ENCODE peak calls at places on chromosomes 11 and 22, in five cellular contexts. One of them, this sample, is unnamed.
A peak's percentile ranks its signal among the peaks of the same experiment; 100 is the strongest.

GRCh38 chr22:38291201-38291777 is 18.5 kb upstream of the TMEM184B start:
- DNase-seq in pancreas: no peak
- DNase-seq in PC-3: no peak
- DNase-seq in coronary artery: no peak
- DNase-seq in uterus: no peak
- DNase-seq in this sample: no peak

GRCh38 chr11:46916669-46917108 is 1.7 kb downstream of the LRP4 start:
- DNase-seq in pancreas: peak; percentile 47
- DNase-seq in PC-3: no peak
- DNase-seq in coronary artery: no peak
- DNase-seq in uterus: peak; percentile 63
- DNase-seq in this sample: peak; percentile 96

GRCh38 chr22:30266445-30267381 is at the start of gene OSM:
- DNase-seq in pancreas: peak; percentile 56
- DNase-seq in PC-3: no peak
- DNase-seq in coronary artery: no peak
- DNase-seq in uterus: no peak
- DNase-seq in this sample: no peak

GRCh38 chr11:86091566-86091965 is 22.7 kb upstream of the PICALM start:
- DNase-seq in pancreas: no peak
- DNase-seq in PC-3: no peak
- DNase-seq in coronary artery: peak; percentile 84
- DNase-seq in uterus: no peak
- DNase-seq in this sample: no peak

GRCh38 chr11:118914178-118914918 is 11.4 kb downstream of the BCL9L start:
- DNase-seq in pancreas: peak; percentile 64
- DNase-seq in PC-3: peak; percentile 75
- DNase-seq in coronary artery: peak; percentile 72
- DNase-seq in uterus: peak; percentile 41
- DNase-seq in this sample: peak; percentile 60

GRCh38 chr11:123301696-123302400 is 106.8 kb upstream of the CLMP start:
- DNase-seq in pancreas: peak; percentile 33
- DNase-seq in PC-3: peak; percentile 72
- DNase-seq in coronary artery: no peak
- DNase-seq in uterus: peak; percentile 19
- DNase-seq in this sample: peak; percentile 79

GRCh38 chr22:33082221-33082620 is 24.0 kb upstream of the SYN3 start:
- DNase-seq in pancreas: no peak
- DNase-seq in PC-3: no peak
- DNase-seq in coronary artery: no peak
- DNase-seq in uterus: no peak
- DNase-seq in this sample: no peak

GRCh38 chr11:15819679-15820286 is 536.6 kb downstream of the SOX6 start:
- DNase-seq in pancreas: peak; percentile 77
- DNase-seq in PC-3: peak; percentile 52
- DNase-seq in coronary artery: no peak
- DNase-seq in uterus: no peak
- DNase-seq in this sample: peak; percentile 58

GRCh38 chr11:90134420-90135003 is at the start of gene NAALAD2:
- DNase-seq in pancreas: peak; percentile 16
- DNase-seq in PC-3: no peak
- DNase-seq in coronary artery: no peak
- DNase-seq in uterus: peak; percentile 35
- DNase-seq in this sample: peak; percentile 70

GRCh38 chr11:120205596-120206161 is 5.2 kb upstream of the OAF start:
- DNase-seq in pancreas: no peak
- DNase-seq in PC-3: peak; percentile 64
- DNase-seq in coronary artery: no peak
- DNase-seq in uterus: no peak
- DNase-seq in this sample: no peak

GRCh38 chr11:43738600-43739409 is 58.3 kb downstream of the HSD17B12 start:
- DNase-seq in pancreas: peak; percentile 23
- DNase-seq in PC-3: peak; percentile 85
- DNase-seq in coronary artery: no peak
- DNase-seq in uterus: peak; percentile 11
- DNase-seq in this sample: peak; percentile 90

GRCh38 chr11:128549256-128549944 is 38.0 kb downstream of the ETS1 start:
- DNase-seq in pancreas: peak; percentile 31
- DNase-seq in PC-3: no peak
- DNase-seq in coronary artery: no peak
- DNase-seq in uterus: peak; percentile 75
- DNase-seq in this sample: no peak

GRCh38 chr11:66743271-66743968 is 14.4 kb upstream of the SPTBN2 start:
- DNase-seq in pancreas: peak; percentile 38
- DNase-seq in PC-3: peak; percentile 99
- DNase-seq in coronary artery: no peak
- DNase-seq in uterus: no peak
- DNase-seq in this sample: no peak
- H3K4me3 ChIP-seq in pancreas: peak overlapping the region; percentile 83
- H3K4me3 ChIP-seq in PC-3: peak overlapping the region; percentile 77
- H3K4me3 ChIP-seq in coronary artery: peak overlapping the region; percentile 93
- H3K4me3 ChIP-seq in uterus: no peak overlapping the region
- H3K4me3 ChIP-seq in this sample: peak overlapping the region; percentile 97

GRCh38 chr11:45180158-45180887 is 33.9 kb downstream of the PRDM11 start:
- DNase-seq in pancreas: peak; percentile 60
- DNase-seq in PC-3: peak; percentile 56
- DNase-seq in coronary artery: no peak
- DNase-seq in uterus: peak; percentile 53
- DNase-seq in this sample: peak; percentile 70
- TF ChIP-seq CTCF in pancreas: no peak
- TF ChIP-seq CTCF in PC-3: peak; percentile 51
- TF ChIP-seq CTCF in coronary artery: peak; percentile 27
- TF ChIP-seq CTCF in uterus: peak; percentile 37
- TF ChIP-seq CTCF in this sample: peak; percentile 52

DNA sequence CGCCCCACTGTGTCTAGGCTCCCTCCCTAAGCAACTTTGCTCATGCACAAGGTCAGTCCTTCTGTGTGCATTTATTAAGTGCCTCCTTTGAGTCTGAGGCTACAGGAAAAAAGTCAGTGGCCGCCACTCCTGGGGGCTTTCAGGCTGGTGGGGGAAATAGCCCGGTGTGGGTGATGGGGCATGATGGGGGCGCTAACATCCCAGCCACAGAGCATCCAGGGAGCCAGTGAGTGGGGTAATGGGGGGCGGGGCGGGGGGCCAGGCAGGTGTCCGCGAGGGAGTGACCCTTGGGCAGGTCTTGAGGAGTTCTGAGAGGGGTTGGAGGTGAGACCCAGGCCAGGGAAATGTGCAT is 10.0 kb upstream of the EHD1 start:
- DNase-seq in pancreas: no peak
- DNase-seq in PC-3: no peak
- DNase-seq in coronary artery: no peak
- DNase-seq in uterus: no peak
- DNase-seq in this sample: no peak
- H3K27ac ChIP-seq in pancreas: peak overlapping the region; percentile 45
- H3K27ac ChIP-seq in PC-3: no peak overlapping the region
- H3K27ac ChIP-seq in coronary artery: no peak overlapping the region
- H3K27ac ChIP-seq in uterus: peak overlapping the region; percentile 62
- H3K27ac ChIP-seq in this sample: no peak overlapping the region

DNA sequence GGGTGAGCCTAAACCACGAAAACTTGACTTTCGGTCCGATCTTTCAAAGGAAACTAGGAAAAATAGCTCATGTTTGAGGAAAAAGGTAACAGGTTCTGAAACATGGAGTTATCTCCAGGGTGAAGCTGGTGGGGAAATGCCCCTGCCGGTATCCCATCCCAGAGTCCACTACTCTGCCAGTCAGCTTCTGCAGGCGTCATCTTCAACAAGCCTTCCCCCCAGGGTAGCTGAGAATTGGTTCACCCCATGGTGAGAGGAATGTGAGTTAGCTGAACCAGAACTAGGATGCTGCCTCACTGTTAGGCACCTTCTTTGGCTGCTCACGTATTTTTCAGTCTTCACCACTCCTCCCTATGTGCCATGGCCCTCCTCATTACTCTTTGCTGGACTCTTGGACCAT is 1.1 kb downstream of the GVQW3 start:
- DNase-seq in pancreas: no peak
- DNase-seq in PC-3: no peak
- DNase-seq in coronary artery: no peak
- DNase-seq in uterus: no peak
- DNase-seq in this sample: peak; percentile 26
- H3K4me3 ChIP-seq in pancreas: peak overlapping the region; percentile 97
- H3K4me3 ChIP-seq in PC-3: peak overlapping the region; percentile 73
- H3K4me3 ChIP-seq in coronary artery: no peak overlapping the region
- H3K4me3 ChIP-seq in uterus: no peak overlapping the region
- H3K4me3 ChIP-seq in this sample: peak overlapping the region; percentile 89

DNA sequence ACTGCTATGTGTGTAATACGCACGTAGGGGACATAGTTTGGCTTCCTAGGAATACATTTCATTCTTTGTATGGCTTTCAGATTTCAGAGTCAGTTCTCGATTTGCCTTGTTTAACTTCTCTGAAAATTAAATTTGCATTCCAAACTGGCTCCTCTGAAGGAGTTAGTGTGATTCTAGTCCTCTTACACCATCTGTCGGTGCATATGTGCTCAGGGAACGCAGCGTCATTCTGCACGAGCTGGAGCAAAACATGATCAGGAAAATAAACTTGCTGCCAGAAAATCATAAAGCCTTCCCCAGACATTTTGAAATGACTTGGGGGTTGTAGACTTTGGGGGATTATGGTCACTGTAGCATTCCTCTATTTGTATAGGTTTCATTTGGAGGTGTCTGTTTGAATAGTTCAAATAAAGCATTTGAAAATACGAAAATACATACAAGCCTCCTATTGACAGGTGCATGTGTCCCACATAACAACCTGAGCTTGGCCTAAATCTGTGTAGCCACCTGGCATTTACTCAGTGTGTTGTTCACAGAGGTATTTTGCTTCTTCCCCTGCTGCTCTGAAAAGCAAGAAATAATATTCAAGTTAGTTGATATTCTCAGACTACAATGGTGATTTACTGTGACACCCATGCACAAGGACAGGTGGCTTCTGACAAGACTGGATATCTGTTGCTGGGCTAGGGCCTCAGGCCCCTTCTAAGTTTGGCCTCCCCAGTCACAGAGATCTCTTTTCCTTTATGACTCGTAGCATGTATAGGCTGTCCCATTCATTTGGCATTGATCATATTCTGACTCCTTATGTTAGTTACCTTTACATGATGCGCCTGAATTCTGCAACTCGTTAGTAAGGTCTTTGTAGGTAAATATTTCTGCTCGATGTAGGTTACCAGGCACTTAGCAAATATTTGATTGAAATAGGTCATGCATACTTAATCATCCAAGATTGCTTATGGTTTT is 81.6 kb upstream of the SORL1-AS1 start:
- DNase-seq in pancreas: no peak
- DNase-seq in PC-3: peak; percentile 62
- DNase-seq in coronary artery: no peak
- DNase-seq in uterus: no peak
- DNase-seq in this sample: peak; percentile 52
- TF ChIP-seq CTCF in pancreas: no peak
- TF ChIP-seq CTCF in PC-3: peak; percentile 52
- TF ChIP-seq CTCF in coronary artery: peak; percentile 30
- TF ChIP-seq CTCF in uterus: peak; percentile 34
- TF ChIP-seq CTCF in this sample: peak; percentile 69

DNA sequence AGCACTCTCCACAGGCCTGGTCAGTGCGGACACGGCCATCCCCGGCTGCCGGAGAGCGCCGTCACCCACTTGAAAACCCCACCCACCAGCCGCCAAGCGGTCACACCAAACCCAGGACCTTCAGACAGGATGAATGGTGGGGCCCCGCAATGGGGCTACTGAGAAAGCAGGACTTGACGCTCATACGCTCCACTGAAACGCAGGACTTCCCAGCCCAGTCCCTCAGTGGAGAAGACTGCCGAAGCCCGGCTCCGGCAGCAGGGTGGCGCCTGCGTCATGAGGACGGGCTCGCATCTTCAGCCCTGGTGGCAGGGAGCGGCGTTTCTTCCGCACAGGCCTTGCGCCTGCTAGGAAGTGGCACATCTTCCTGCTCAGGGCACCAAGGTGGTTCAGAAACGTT is 15.3 kb upstream of the PHLDA2 start:
- DNase-seq in pancreas: no peak
- DNase-seq in PC-3: no peak
- DNase-seq in coronary artery: no peak
- DNase-seq in uterus: no peak
- DNase-seq in this sample: no peak
- H3K27ac ChIP-seq in pancreas: peak overlapping the region; percentile 15
- H3K27ac ChIP-seq in PC-3: peak overlapping the region; percentile 44
- H3K27ac ChIP-seq in coronary artery: no peak overlapping the region
- H3K27ac ChIP-seq in uterus: peak overlapping the region; percentile 75
- H3K27ac ChIP-seq in this sample: no peak overlapping the region

DNA sequence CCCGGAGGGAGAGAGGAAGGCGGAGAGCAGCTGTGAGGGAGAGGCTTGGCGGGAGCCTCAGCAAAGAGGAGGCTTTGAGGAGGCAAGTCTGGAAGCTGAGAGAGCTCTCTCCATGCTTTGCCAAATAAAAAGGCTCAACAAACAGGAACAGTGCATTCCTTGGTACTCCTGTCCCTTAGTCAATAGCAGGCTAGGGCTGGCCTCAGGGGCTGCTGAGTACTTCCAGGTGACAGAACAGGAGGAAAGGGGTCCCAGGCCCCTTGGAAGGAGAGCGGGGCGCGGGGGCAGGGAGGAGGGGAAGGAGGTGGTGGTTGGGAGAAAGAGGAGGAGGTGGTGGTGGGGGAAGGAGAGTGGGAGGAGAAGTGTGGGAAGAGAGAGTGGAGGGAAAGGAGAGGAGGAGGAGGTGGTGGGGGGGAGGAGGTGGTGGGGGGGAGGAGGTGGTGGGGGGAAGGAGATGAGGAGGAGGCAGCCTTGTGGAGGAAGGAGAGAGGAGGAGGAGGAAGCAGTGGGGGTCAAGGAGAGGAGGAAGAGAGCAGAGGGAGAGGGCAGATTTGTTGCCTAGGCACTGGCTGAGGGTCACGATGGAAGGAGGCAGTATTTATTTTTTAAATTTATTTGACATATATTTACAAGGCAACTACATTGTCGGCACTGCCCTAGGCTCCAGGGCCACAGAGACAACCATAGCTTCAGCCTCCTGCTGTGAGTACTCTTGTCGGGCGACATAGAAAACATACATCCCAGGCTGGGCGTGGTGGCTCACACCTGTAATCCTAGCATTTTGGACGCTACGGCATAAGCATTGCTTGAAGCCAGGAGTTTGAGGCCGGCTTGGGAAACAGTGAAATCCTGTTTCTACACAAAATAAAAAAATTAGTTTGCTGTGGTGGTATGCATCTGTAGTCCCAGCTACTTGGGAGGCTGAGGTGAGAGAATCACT is 74.2 kb upstream of the ZBED5 start:
- DNase-seq in pancreas: peak; percentile 24
- DNase-seq in PC-3: peak; percentile 30
- DNase-seq in coronary artery: no peak
- DNase-seq in uterus: peak; percentile 68
- DNase-seq in this sample: no peak
- H3K4me3 ChIP-seq in pancreas: peak overlapping the region; percentile 60
- H3K4me3 ChIP-seq in PC-3: peak overlapping the region; percentile 68
- H3K4me3 ChIP-seq in coronary artery: peak overlapping the region; percentile 76
- H3K4me3 ChIP-seq in uterus: peak overlapping the region; percentile 52
- H3K4me3 ChIP-seq in this sample: peak overlapping the region; percentile 71

DNA sequence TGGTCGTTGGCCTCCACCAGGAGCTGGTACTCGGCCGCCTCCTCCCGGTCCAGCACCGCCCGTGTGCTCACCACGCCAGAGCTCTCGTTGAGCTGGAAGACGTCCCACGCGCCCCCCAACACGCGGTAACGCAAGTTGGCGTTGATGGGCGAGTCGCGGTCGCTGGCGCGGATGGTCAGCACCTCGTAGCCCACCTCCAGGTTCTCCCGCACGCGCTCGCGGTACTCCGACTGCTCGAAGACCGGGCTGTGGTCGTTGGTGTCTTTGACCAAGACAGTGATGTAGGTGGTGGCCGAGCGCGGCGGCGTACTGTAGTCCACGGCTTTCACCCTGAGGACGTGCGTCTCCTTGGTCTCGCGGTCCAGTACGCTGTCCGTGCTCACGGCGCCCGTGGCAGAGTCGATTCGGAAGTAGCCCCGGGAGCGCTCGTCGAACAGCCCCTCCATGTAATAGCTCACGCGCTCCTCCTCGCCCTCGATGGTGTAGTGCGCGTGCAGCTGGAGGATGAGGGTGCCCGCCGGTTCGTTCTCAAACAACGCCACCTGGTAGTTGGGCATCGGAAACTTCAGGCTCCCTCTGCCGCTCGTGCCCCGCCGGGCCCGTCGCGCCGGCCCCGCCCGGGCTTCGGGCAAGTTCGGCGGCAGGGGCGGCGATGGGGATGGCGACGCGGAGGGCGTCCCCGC is 1.4 kb downstream of the CELSR1 start:
- DNase-seq in pancreas: no peak
- DNase-seq in PC-3: no peak
- DNase-seq in coronary artery: no peak
- DNase-seq in uterus: no peak
- DNase-seq in this sample: no peak
- TF ChIP-seq CTCF in pancreas: no peak
- TF ChIP-seq CTCF in PC-3: no peak
- TF ChIP-seq CTCF in coronary artery: no peak
- TF ChIP-seq CTCF in uterus: no peak
- TF ChIP-seq CTCF in this sample: no peak

This sample was measured in A673.